ENCODE peak calls at places on chromosomes 6 and 20, in four cellular contexts. M is HCT116, F is K562, O is GM12878. H is an unnamed sample.

GRCh38 chr20:50391444-50392137 is 118.6 kb upstream of the PTPN1 start:
- DNase-seq in M (no peak), F (no peak), O (no peak), H (no peak)

GRCh38 chr20:63743210-63743970 is 3.8 kb downstream of the SLC2A4RG start:
- DNase-seq in M (no peak), F (no peak), O (no peak), H (no peak)

GRCh38 chr20:61263084-61263695 is 11.1 kb downstream of the CDH4 start:
- DNase-seq in M (no peak), F (peak), O (no peak), H (peak)

GRCh38 chr20:9483131-9483530 is 31.3 kb upstream of the LAMP5 start:
- DNase-seq in M (no peak), F (no peak), O (no peak), H (no peak)

GRCh38 chr6:73134588-73134987 is 90.7 kb downstream of the KHDC1L start:
- DNase-seq in M (peak), F (peak), O (no peak), H (peak)

GRCh38 chr6:53869964-53870363 is 75.2 kb downstream of the LRRC1 start:
- DNase-seq in M (no peak), F (no peak), O (no peak), H (no peak)

GRCh38 chr20:14566505-14566904 is 229.1 kb upstream of the FLRT3 start:
- DNase-seq in M (no peak), F (no peak), O (no peak), H (no peak)

GRCh38 chr6:42702200-42702599 is 20.2 kb downstream of the PRPH2 start:
- DNase-seq in M (peak), F (no peak), O (no peak), H (no peak)

GRCh38 chr6:13765570-13765969 is 48.8 kb downstream of the MCUR1 start:
- DNase-seq in M (no peak), F (no peak), O (no peak), H (no peak)

GRCh38 chr20:44154521-44155001 is 32.4 kb downstream of the JPH2 start:
- DNase-seq in M (no peak), F (no peak), O (no peak), H (no peak)

GRCh38 chr6:159174263-159174974 is 5.2 kb downstream of the FNDC1 start:
- DNase-seq in M (peak), F (peak), O (peak), H (no peak)

GRCh38 chr6:169169375-169169774 is 84.3 kb downstream of the THBS2 start:
- DNase-seq in M (peak), F (no peak), O (no peak), H (no peak)

GRCh38 chr6:24460966-24461365 is 28.4 kb downstream of the GPLD1 start:
- DNase-seq in M (no peak), F (no peak), O (no peak), H (no peak)

GRCh38 chr20:10634683-10635411 is 39.0 kb downstream of the JAG1 start:
- DNase-seq in M (no peak), F (no peak), O (no peak), H (no peak)

GRCh38 chr6:2695464-2696095 is 55.1 kb downstream of the MYLK4 start:
- DNase-seq in M (peak), F (no peak), O (no peak), H (no peak)

GRCh38 chr6:149938571-149939462 is 3.0 kb upstream of the ULBP2 start:
- DNase-seq in M (no peak), F (no peak), O (peak), H (peak)
- TF ChIP-seq EZH2 in M (no peak), F (no peak), O (no peak), H (peak)

DNA sequence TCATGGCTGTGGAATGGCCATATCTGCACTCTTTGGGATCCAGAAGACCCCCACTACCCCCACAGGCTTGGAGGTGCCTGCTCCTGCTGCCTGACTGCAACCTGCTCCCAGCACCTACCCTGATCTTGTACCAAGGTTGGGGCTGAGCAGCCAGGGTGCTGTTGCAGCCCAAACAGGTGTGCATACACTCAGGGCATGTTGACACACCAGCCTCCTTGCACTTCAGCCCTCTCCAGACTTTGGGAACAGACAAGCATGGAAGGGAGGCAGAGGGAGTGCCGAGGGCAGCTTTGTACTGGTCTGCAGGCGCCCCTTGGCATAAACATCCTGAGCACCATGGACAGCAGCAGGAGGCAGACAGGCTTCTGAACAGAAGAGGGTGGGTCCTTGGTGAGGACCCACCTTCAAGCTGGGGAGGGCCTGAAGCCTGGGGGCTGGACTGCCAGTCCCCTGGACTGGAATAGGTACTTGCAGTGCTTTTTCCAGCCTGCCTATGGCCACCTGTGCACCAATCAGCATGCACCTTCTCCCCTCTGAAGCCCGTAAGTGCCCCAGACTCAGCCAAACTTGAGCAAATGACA is 1675.8 kb downstream of the HACE1 start:
- DNase-seq in M (no peak), F (no peak), O (no peak), H (peak)
- TF ChIP-seq EGR1 in M (no peak), F (no peak), O (no peak), H (no peak)

GRCh38 chr6:98847767-98848538 is 13.6 kb downstream of the POU3F2 start:
- DNase-seq in M (no peak), F (no peak), O (no peak), H (no peak)
- TF ChIP-seq EZH2 in M (no peak), F (no peak), O (no peak), H (no peak)

DNA sequence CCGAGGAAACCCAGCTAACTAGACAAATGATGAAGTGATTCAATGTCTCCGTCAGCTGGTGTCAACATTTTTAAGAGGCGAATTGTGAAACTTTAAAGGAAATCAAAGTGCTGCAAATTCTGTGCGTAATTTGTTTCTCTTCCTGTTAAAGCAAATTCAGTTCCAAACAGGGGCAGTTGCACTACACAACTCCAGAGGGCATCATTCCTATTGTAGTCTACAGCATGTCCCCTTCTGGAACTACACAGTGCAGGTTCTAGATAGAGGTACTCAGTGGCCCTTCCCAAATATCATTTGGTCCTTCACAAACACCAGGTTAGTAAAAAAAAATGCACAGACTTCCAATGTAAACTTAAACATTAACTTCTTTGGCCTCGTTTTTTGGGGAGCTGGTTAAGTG is 38.3 kb upstream of the SMLR1 start:
- DNase-seq in M (no peak), F (no peak), O (no peak), H (no peak)
- TF ChIP-seq EGR1 in M (no peak), F (no peak), O (no peak), H (no peak)